ENCODE peak calls at places on chromosome 4, in nine cellular contexts. X, K, D, F, W, M, H, R and C are unnamed samples.

GRCh38 chr4:14920759-14921313 is 81.4 kb upstream of the CPEB2 start:
- DNase-seq in X (no peak), K (no peak), D (no peak), F (no peak), W (no peak), M (no peak), H (no peak), R (no peak), C (no peak)

GRCh38 chr4:54683616-54684346 is 26.0 kb downstream of the KIT start:
- DNase-seq in X (peak), K (no peak), D (no peak), F (peak), W (no peak), M (no peak), H (no peak), R (no peak), C (no peak)

GRCh38 chr4:54568184-54568583 is 89.6 kb upstream of the KIT start:
- DNase-seq in X (no peak), K (no peak), D (no peak), F (no peak), W (no peak), M (no peak), H (no peak), R (no peak), C (no peak)

GRCh38 chr4:56909083-56909981 is 1.6 kb downstream of the REST start:
- DNase-seq in X (peak), K (peak), D (no peak), F (peak), W (peak), M (peak), H (no peak), R (peak), C (no peak)

GRCh38 chr4:89056953-89057398 is at the start of gene FAM13A:
- DNase-seq in X (peak), K (peak), D (no peak), F (no peak), W (peak), M (peak), H (peak), R (no peak), C (no peak)

GRCh38 chr4:88865466-88865865 is 167.8 kb upstream of the NAP1L5 start:
- DNase-seq in X (no peak), K (no peak), D (no peak), F (no peak), W (no peak), M (no peak), H (no peak), R (no peak), C (no peak)

GRCh38 chr4:142718981-142719380 is 127.1 kb downstream of the INPP4B start:
- DNase-seq in X (no peak), K (no peak), D (no peak), F (no peak), W (no peak), M (no peak), H (no peak), R (no peak), C (no peak)

GRCh38 chr4:124133753-124134152 is 578.8 kb downstream of the ANKRD50 start:
- DNase-seq in X (no peak), K (no peak), D (no peak), F (no peak), W (no peak), M (no peak), H (no peak), R (no peak), C (no peak)

GRCh38 chr4:71553605-71554004 is 214.8 kb downstream of the SLC4A4 start:
- DNase-seq in X (peak), K (no peak), D (no peak), F (no peak), W (no peak), M (no peak), H (no peak), R (no peak), C (no peak)

GRCh38 chr4:113013746-113014145 is 35.7 kb upstream of the ANK2 start:
- DNase-seq in X (no peak), K (no peak), D (no peak), F (no peak), W (no peak), M (no peak), H (no peak), R (no peak), C (no peak)

GRCh38 chr4:135994360-135994759 is 1537.9 kb downstream of the PCDH18 start:
- DNase-seq in X (no peak), K (no peak), D (no peak), F (no peak), W (no peak), M (no peak), H (no peak), R (no peak), C (no peak)
- TF ChIP-seq CTCF in X (no peak), K (no peak), D (no peak), F (no peak), W (no peak), M (no peak), H (no peak), R (no peak), C (no peak)

DNA sequence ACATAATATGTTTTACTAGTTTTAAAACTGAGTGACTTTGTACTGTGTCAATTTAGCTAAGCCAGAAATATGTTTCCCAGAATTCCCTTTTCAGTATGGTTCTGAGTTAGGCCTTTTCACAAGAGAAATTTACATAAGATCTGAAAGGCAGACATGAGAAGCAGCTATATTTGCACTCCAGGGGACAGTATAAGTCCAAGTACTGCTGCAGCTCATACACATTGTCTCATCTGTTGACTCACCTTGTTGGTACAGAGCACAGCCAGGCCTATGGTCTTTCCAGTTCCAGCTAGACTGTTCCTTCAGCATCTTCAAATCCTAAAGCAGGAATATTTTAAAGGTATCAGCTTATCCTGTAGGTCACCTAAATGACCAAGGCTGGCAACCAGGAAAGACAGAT is 53.5 kb downstream of the BMP3 start:
- DNase-seq in X (peak), K (no peak), D (no peak), F (no peak), W (no peak), M (peak), H (no peak), R (no peak), C (no peak)
- TF ChIP-seq CTCF in X (no peak), K (no peak), D (no peak), F (no peak), W (no peak), M (peak), H (no peak), R (no peak), C (no peak)

DNA sequence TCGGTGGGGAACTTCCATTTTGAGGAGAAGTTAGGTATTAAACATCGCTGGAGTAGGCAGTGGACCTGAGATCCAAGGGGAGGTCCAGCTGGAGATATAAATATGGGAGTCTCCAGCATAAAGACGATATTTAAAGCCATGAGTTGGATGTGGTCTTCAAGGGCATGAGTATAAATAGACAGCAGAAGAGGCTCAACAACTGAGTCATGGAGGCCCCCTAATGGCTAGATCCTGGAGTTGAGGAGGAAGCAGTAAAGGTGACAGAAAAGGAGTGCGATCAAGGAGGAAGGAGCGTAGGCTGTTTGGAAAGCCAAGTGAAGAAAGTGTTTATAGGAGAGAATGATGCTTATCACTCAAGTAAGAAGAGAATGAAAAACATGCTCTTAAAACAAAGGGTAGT is 18.1 kb upstream of the APBB2 start:
- DNase-seq in X (no peak), K (no peak), D (no peak), F (no peak), W (no peak), M (no peak), H (no peak), R (no peak), C (no peak)
- TF ChIP-seq CTCF in X (no peak), K (peak), D (no peak), F (no peak), W (no peak), M (no peak), H (no peak), R (no peak), C (peak)

GRCh38 chr4:126213996-126214395 is 899.2 kb downstream of the FAT4 start:
- DNase-seq in X (no peak), K (peak), D (no peak), F (no peak), W (no peak), M (no peak), H (no peak), R (no peak), C (no peak)
- TF ChIP-seq CTCF in X (no peak), K (no peak), D (no peak), F (no peak), W (no peak), M (no peak), H (no peak), R (no peak), C (no peak)

DNA sequence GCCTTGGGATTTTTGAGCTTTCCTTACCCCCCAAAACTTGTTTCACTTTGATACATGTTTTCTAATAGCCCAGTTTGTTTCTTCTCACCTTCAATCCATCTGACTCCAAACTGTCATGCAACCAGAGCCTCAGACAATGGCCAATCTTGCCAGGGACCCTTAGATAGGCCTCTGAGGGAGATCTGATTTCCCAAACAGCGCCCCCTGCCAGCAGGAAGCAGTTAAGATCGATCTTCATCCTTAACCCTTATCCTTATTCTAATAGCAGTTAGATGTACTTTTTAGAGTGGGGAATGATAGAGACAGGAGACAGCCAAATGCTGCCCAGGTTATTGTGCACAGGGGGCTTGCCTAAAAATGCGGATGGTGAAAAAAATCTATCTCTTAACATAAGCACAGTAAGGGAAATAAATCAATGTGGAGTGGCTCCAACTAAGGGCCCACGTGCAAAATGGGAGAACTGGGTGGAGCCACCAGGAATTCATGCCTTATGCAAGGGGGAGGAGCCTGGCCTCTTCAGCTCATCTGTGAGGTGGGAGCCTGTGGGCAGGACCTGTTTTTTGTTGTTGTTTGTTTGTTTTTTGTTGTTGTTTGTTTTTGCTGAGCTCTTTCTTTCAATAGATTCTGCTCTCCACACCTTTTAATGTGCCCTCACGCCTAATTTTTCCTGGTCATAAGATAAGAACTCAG is 833.6 kb upstream of the AGA start:
- DNase-seq in X (peak), K (no peak), D (no peak), F (no peak), W (no peak), M (no peak), H (no peak), R (no peak), C (no peak)
- TF ChIP-seq CTCF in X (no peak), K (no peak), D (no peak), F (no peak), W (no peak), M (no peak), H (no peak), R (no peak), C (no peak)

GRCh38 chr4:68359508-68359907 is 9.6 kb upstream of the YTHDC1 start:
- DNase-seq in X (no peak), K (no peak), D (no peak), F (no peak), W (no peak), M (no peak), H (no peak), R (no peak), C (no peak)
- TF ChIP-seq CTCF in X (no peak), K (no peak), D (no peak), F (no peak), W (no peak), M (no peak), H (no peak), R (no peak), C (no peak)

GRCh38 chr4:182799515-182800215 is 117.5 kb downstream of the DCTD start:
- DNase-seq in X (no peak), K (no peak), D (no peak), F (no peak), W (no peak), M (no peak), H (no peak), R (no peak), C (no peak)
- TF ChIP-seq CTCF in X (no peak), K (no peak), D (no peak), F (no peak), W (no peak), M (no peak), H (no peak), R (no peak), C (no peak)

GRCh38 chr4:184911310-184911709 is 85.5 kb upstream of the ACSL1 start:
- DNase-seq in X (no peak), K (no peak), D (no peak), F (no peak), W (no peak), M (peak), H (no peak), R (no peak), C (no peak)
- TF ChIP-seq CTCF in X (no peak), K (no peak), D (no peak), F (no peak), W (no peak), M (no peak), H (no peak), R (no peak), C (no peak)